ENCODE peak calls at places on chromosomes 16 and 17, in five cellular contexts. M is right atrium auricular region, T is upper lobe of right lung, B is NT2/D1, K is lung. L is an unnamed sample.
A peak's percentile ranks its signal among the peaks of the same experiment; 100 is the strongest.

GRCh38 chr16:23833960-23834685 is 1.7 kb upstream of the PRKCB start:
- DNase-seq in M (no peak), T (no peak), B (no peak), K (no peak), L (no peak)

GRCh38 chr16:18966791-18967190 is 16.9 kb upstream of the TMC7 start:
- DNase-seq in M (no peak), T (no peak), B (no peak), K (no peak), L (no peak)

GRCh38 chr16:23254338-23254737 is 47.8 kb upstream of the SCNN1B start:
- DNase-seq in M (no peak), T (no peak), B (no peak), K (no peak), L (no peak)

GRCh38 chr17:76076765-76077581 is 2.0 kb upstream of the ZACN start:
- DNase-seq in M (no peak), T (peak; percentile 69), B (no peak), K (no peak), L (no peak)

GRCh38 chr17:70366421-70366820 is 197.1 kb downstream of the KCNJ2 start:
- DNase-seq in M (no peak), T (no peak), B (peak; percentile 57), K (no peak), L (no peak)

GRCh38 chr16:88688013-88688778 is 1.9 kb upstream of the SNAI3 start:
- DNase-seq in M (no peak), T (no peak), B (no peak), K (no peak), L (no peak)

GRCh38 chr17:13978478-13978877 is 90.8 kb upstream of the COX10 start:
- DNase-seq in M (no peak), T (no peak), B (peak; percentile 0), K (no peak), L (no peak)

GRCh38 chr17:35965272-35965671 is 16.0 kb downstream of the CCL16 start:
- DNase-seq in M (peak; percentile 26), T (no peak), B (no peak), K (no peak), L (no peak)

GRCh38 chr16:11851301-11852091 is at the start of gene RSL1D1:
- DNase-seq in M (peak; percentile 91), T (peak; percentile 94), B (peak; percentile 88), K (peak; percentile 90), L (peak; percentile 97)

GRCh38 chr16:86668136-86668535 is 89.8 kb downstream of the FOXL1 start:
- DNase-seq in M (no peak), T (no peak), B (peak; percentile 63), K (no peak), L (no peak)

GRCh38 chr16:56637814-56638750 is at the start of gene MT1A:
- DNase-seq in M (peak; percentile 85), T (peak; percentile 83), B (no peak), K (peak; percentile 78), L (no peak)

GRCh38 chr17:17675925-17676534 is 5.2 kb upstream of the RAI1 start:
- DNase-seq in M (no peak), T (no peak), B (no peak), K (no peak), L (no peak)

GRCh38 chr17:59845595-59846390 is 47.0 kb downstream of the TUBD1 start:
- DNase-seq in M (no peak), T (no peak), B (no peak), K (peak; percentile 65), L (no peak)

GRCh38 chr17:3635474-3636153 is 436 bp downstream of the SHPK start:
- DNase-seq in M (no peak), T (no peak), B (no peak), K (no peak), L (no peak)

GRCh38 chr16:27779719-27780161 is 229.8 kb downstream of the KATNIP start:
- DNase-seq in M (no peak), T (peak; percentile 77), B (peak; percentile 49), K (peak; percentile 57), L (no peak)

GRCh38 chr17:624341-624860 is 90.2 kb downstream of the VPS53 start:
- DNase-seq in M (no peak), T (no peak), B (no peak), K (no peak), L (no peak)

GRCh38 chr17:77508047-77508715 is 367.4 kb downstream of the SEC14L1 start:
- DNase-seq in M (no peak), T (peak; percentile 22), B (no peak), K (no peak), L (no peak)

GRCh38 chr17:48588519-48588918 is 1.5 kb downstream of the HOXB3 start:
- DNase-seq in M (no peak), T (no peak), B (no peak), K (no peak), L (no peak)
- H3K27me3 ChIP-seq in M (peaks cover 41% of the 10 kb centered on the region), T (peaks cover 67% of the 10 kb centered on the region), B (peaks cover 100% of the 10 kb centered on the region), K (peaks cover 5% of the 10 kb centered on the region), L (no peaks in the 10 kb centered on the region)

GRCh38 chr17:7178973-7179316 is 225 bp downstream of the ASGR1 start:
- DNase-seq in M (no peak), T (no peak), B (no peak), K (no peak), L (no peak)
- H3K27me3 ChIP-seq in M (no peaks in the 10 kb centered on the region), T (no peaks in the 10 kb centered on the region), B (peaks cover 12% of the 10 kb centered on the region), K (no peaks in the 10 kb centered on the region), L (peaks cover 24% of the 10 kb centered on the region)

GRCh38 chr16:49275870-49276269 is 5.8 kb downstream of the CBLN1 start:
- DNase-seq in M (no peak), T (no peak), B (no peak), K (no peak), L (peak; percentile 42)

GRCh38 chr16:49278567-49278827 is 3.1 kb downstream of the CBLN1 start:
- DNase-seq in M (no peak), T (no peak), B (no peak), K (no peak), L (no peak)

GRCh38 chr16:49277766-49278566 is 3.7 kb downstream of the CBLN1 start:
- DNase-seq in M (no peak), T (no peak), B (no peak), K (no peak), L (peak; percentile 85)

GRCh38 chr16:49276646-49277385 is 4.8 kb downstream of the CBLN1 start:
- DNase-seq in M (no peak), T (no peak), B (no peak), K (no peak), L (peak; percentile 84)

GRCh38 chr16:49277386-49277742 is 4.3 kb downstream of the CBLN1 start:
- DNase-seq in M (no peak), T (no peak), B (no peak), K (no peak), L (peak; percentile 57)
- H3K27me3 ChIP-seq in M (peaks cover 40% of the 10 kb centered on the region), T (peaks cover 86% of the 10 kb centered on the region), B (peaks cover 76% of the 10 kb centered on the region), K (peaks cover 21% of the 10 kb centered on the region), L (peaks cover 100% of the 10 kb centered on the region)

DNA sequence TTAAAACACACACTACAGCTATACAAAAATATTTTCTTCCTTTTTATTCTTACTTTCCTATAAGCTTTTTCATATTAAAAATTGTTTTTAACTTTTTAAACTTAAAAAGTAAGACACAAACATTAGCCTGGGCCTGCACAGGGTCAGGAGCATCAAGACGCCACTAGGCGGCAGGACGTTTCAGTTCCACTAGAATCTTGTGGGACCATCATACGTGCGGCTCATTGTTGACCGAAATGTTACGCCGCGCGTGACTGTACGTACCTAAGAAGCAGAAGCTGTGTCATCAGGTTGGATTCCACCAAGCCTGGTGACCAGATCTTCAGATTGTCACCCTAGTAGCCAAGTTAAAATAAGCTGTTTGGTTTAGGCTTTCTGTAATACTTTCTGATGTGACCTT is 47.1 kb downstream of the USP10 start:
- DNase-seq in M (no peak), T (no peak), B (no peak), K (no peak), L (no peak)
- H3K27me3 ChIP-seq in M (no peaks in the 10 kb centered on the region), T (no peaks in the 10 kb centered on the region), B (no peaks in the 10 kb centered on the region), K (no peaks in the 10 kb centered on the region), L (no peaks in the 10 kb centered on the region)

L was measured in esophagus muscularis mucosa.